ENCODE peak calls at places on chromosomes 3 and 15, in four cellular contexts. F, A, O and H are unnamed samples.

GRCh38 chr3:14925729-14926591 is 21.4 kb upstream of the NR2C2 start:
- DNase-seq in A (peak; percentile 83), F (peak; percentile 77), O (peak; percentile 64), H (peak; percentile 80)

GRCh38 chr3:64533565-64534317 is 154.1 kb downstream of the ADAMTS9 start:
- DNase-seq in O (peak; percentile 85), A (peak; percentile 95), F (peak; percentile 93), H (peak; percentile 95)

GRCh38 chr3:127817331-127817821 is 4.9 kb downstream of the MGLL start:
- DNase-seq in A (peak; percentile 70), O (no peak), F (peak; percentile 81), H (no peak)

GRCh38 chr15:25501828-25502446 is 63.1 kb upstream of the UBE3A start:
- DNase-seq in F (peak; percentile 39), A (peak; percentile 61), O (no peak), H (peak; percentile 66)

GRCh38 chr3:192284443-192285072 is 442.8 kb downstream of the FGF12 start:
- DNase-seq in O (no peak), F (no peak), A (peak; percentile 16), H (no peak)

GRCh38 chr15:63945838-63946298 is 100.4 kb downstream of the DAPK2 start:
- DNase-seq in F (no peak), A (no peak), O (no peak), H (no peak)

GRCh38 chr15:52183562-52184173 is 7.5 kb downstream of the GNB5 start:
- DNase-seq in O (peak; percentile 35), F (peak; percentile 50), A (peak; percentile 60), H (peak; percentile 63)

GRCh38 chr3:1118074-1118473 is 25.2 kb downstream of the CNTN6 start:
- DNase-seq in F (peak; percentile 5), O (no peak), A (peak; percentile 76), H (no peak)

GRCh38 chr3:186483611-186484340 is 60.4 kb downstream of the CRYGS start:
- DNase-seq in O (no peak), A (no peak), F (no peak), H (no peak)

GRCh38 chr3:123390865-123391613 is 57.9 kb downstream of the ADCY5 start:
- DNase-seq in F (no peak), O (no peak), A (no peak), H (no peak)

GRCh38 chr3:174132421-174133042 is 726.6 kb upstream of the NAALADL2 start:
- DNase-seq in F (no peak), A (peak; percentile 48), O (no peak), H (no peak)

GRCh38 chr3:16372362-16373269 is 107.6 kb downstream of the OXNAD1 start:
- DNase-seq in A (no peak), O (no peak), F (no peak), H (no peak)
- H3K4me2 ChIP-seq in A (no peak overlapping the region), O (no peak overlapping the region), F (no peak overlapping the region), H (no peak overlapping the region)

DNA sequence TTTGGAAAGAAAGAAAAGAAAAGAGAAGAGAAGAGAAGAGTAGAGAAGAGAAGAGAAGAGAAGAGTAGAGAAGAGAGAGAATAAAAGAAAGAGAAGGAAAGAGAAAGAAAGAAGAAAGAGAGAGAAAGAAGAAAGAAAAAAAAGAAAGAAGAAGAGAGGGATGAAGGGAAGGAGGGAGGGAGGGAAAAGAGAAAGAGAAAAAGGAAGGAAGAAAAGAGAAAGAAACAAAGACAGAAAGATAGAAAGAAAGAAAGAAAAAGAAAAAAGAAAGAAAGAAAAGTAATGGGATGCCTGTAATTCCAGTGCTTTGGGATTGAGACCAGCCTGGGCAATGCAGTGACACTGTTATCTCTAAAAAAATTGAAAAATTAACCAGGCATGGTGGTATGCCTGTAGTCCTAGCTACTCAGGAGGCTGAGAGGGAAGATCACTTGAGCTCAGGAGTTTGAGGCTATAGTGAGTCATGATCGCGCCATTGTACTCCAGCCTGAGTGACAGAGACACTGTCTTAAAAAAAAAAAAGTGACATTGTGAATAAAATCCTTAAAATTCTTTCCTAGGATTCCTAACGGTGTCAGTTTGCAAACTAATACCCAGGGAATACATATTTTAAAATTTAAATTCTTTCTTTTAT is 1.7 kb downstream of the RASL12 start:
- DNase-seq in A (no peak), O (no peak), F (no peak), H (peak; percentile 30)
- H3K4me3 ChIP-seq in A (no peak overlapping the region), O (no peak overlapping the region), F (peak overlapping the region; percentile 36), H (peak overlapping the region; percentile 51)

DNA sequence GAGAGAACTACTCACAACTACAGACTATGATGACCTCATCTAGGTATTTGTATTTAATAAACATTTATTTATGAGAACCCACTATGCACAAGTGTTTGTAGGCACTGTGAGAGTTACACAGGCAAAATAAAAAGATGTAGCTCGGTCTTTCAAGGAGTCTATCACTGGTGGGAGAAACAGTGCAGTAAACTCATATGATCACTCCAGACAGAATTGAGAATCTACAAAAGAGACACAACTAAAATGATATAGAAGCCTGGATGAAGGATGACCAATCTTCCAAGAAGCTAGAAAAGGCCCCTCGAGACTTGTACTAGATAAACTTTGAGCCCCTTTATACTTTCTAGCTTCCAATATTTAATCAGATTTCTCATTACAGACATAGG is 70.2 kb upstream of the ZBTB20 start:
- DNase-seq in A (no peak), O (no peak), F (no peak), H (no peak)
- H3K4me2 ChIP-seq in A (no peak overlapping the region), O (no peak overlapping the region), F (no peak overlapping the region), H (no peak overlapping the region)

GRCh38 chr3:48655063-48655462 is 7.6 kb downstream of the CELSR3 start:
- DNase-seq in A (no peak), O (no peak), F (no peak), H (no peak)

GRCh38 chr3:48656061-48656840 is 6.4 kb downstream of the CELSR3 start:
- DNase-seq in F (peak; percentile 70), O (peak; percentile 89), A (peak; percentile 90), H (peak; percentile 95)

GRCh38 chr3:48655586-48655985 is 7.1 kb downstream of the CELSR3 start:
- DNase-seq in F (no peak), A (no peak), O (no peak), H (no peak)

GRCh38 chr3:48652923-48653715 is 9.6 kb downstream of the CELSR3 start:
- DNase-seq in O (no peak), A (no peak), F (no peak), H (no peak)

DNA sequence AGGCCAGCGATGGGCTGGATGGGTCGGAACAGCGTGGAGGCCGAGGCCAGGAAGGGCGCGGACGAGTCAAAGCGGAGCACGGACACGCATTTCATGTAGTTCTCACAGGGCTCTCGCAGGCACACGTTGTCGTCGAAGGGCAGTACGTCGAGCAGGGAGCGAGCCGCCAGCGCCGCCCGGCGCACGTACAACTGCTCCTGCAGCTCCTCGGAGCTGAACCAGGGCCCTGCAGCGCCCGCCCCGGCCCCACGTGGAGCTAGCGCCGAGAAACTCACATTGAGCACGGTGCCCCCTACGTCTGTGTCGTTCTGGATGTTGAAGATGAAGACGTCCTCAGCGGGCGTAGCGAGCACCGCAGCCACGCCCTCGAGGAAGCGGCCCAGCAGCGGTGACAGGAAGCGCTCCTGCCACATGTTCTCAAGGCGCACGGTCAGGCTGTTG is 5.8 kb downstream of the CELSR3 start:
- DNase-seq in A (no peak), F (no peak), O (no peak), H (no peak)
- H3K4me3 ChIP-seq in A (no peak overlapping the region), F (no peak overlapping the region), O (no peak overlapping the region), H (no peak overlapping the region)

DNA sequence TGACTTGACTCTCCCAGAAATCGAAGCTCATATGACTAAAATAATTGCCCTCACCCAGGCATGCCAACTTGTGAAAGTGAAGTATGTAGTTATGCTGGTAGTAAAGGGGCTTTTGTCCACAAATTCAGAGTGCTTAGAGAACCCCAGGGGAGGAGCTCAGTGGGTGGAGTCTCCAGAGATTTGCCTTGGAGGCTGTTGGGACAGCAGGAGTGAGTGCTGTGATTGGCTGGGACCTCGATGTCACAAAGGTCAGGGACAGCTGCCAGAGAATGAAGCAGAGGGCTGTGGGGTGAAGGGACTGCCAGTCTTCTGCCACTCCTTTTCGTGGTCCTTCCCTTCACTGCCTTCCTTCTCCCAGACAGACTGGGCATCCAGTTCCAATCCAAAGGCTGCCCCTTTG is 49.8 kb downstream of the ZNF445 start:
- DNase-seq in A (no peak), O (no peak), F (no peak), H (peak; percentile 11)
- H3K4me2 ChIP-seq in A (no peak overlapping the region), O (no peak overlapping the region), F (no peak overlapping the region), H (no peak overlapping the region)

GRCh38 chr3:113243071-113243470 is 31.7 kb downstream of the BOC start:
- DNase-seq in A (no peak), F (no peak), O (no peak), H (no peak)

GRCh38 chr3:113242091-113242581 is 30.8 kb downstream of the BOC start:
- DNase-seq in O (no peak), F (no peak), A (no peak), H (no peak)

GRCh38 chr3:113243846-113244245 is 32.5 kb downstream of the BOC start:
- DNase-seq in F (no peak), O (no peak), A (no peak), H (no peak)

GRCh38 chr3:113240841-113241240 is 29.5 kb downstream of the BOC start:
- DNase-seq in F (no peak), O (no peak), A (no peak), H (no peak)

DNA sequence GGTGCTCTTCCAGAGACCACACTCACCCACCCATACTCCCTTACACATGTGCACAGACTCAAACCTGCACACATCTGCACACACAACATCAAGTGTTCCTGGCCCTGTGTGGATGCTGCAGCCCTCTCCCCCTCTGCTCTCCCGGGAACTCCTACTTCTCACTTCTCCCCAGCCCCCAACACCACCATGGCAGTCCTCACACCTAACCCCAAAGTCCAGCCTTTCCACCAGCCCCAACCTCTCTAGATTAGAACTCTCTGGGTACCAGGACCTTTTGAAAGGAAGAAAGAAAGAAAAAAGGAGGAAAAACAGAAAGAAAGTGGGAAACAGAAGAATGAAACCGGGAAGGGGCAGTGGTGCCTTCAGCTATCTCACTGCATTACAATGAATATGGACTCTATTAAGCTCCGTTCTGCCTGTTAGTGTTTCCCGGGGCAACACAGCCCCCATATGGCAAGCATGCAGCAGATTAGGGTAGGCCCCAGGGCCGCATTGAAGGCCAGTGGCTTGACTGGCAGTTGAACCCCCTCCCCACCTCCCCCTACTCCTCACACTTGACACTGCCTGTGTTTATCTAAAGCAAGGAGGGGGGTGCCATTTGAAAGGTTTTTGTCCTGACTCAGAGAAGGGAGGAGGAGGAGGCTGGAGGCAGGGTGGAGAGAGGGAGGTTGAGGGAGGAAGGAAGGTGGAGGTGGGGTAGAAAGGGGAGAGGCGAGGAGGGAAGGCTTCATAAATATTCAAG is 30.1 kb downstream of the BOC start:
- DNase-seq in O (peak; percentile 79), A (peak; percentile 21), F (no peak), H (peak; percentile 75)
- H3K4me3 ChIP-seq in O (no peak overlapping the region), A (no peak overlapping the region), F (no peak overlapping the region), H (no peak overlapping the region)

GRCh38 chr3:190003730-190004129 is 117.0 kb downstream of the P3H2 start:
- DNase-seq in O (no peak), A (no peak), F (peak; percentile 51), H (no peak)

GRCh38 chr3:190001426-190001825 is 119.3 kb downstream of the P3H2 start:
- DNase-seq in O (no peak), F (peak; percentile 51), A (no peak), H (peak; percentile 15)

GRCh38 chr3:190000861-190001196 is 119.9 kb downstream of the P3H2 start:
- DNase-seq in O (no peak), F (no peak), A (no peak), H (no peak)

GRCh38 chr3:190000187-190000860 is 120.4 kb downstream of the P3H2 start:
- DNase-seq in A (no peak), O (no peak), F (no peak), H (no peak)

GRCh38 chr3:189999718-190000117 is 121.0 kb downstream of the P3H2 start:
- DNase-seq in F (no peak), O (no peak), A (no peak), H (no peak)
- H3K4me2 ChIP-seq in F (no peak overlapping the region), O (no peak overlapping the region), A (no peak overlapping the region), H (no peak overlapping the region)

GRCh38 chr3:177610677-177611654 is 413.7 kb upstream of the TBL1XR1 start:
- DNase-seq in O (no peak), A (peak; percentile 77), F (peak; percentile 65), H (no peak)
- H3K4me3 ChIP-seq in O (no peak overlapping the region), A (no peak overlapping the region), F (no peak overlapping the region), H (no peak overlapping the region)